ENCODE peak calls at places on chromosome 2, in ten cellular contexts. D is GM10248, N is H9, C is esophagus squamous epithelium, T is neural crest cell, Q is GM20000, I is spleen, J is lung, X is Calu3, U is foreskin keratinocyte. S is an unnamed sample.
A peak's percentile ranks its signal among the peaks of the same experiment; 100 is the strongest.

GRCh38 chr2:49490710-49491109 is 336.4 kb upstream of the FSHR start:
- DNase-seq in D (peak; percentile 39), N (peak; percentile 88), C (no peak), T (no peak), Q (peak; percentile 36), I (no peak), J (no peak), X (peak; percentile 24), U (peak; percentile 1), S (peak; percentile 52)

GRCh38 chr2:62478093-62478580 is 27.9 kb downstream of the TMEM17 start:
- DNase-seq in D (no peak), N (no peak), C (no peak), T (no peak), Q (no peak), I (no peak), J (no peak), X (peak; percentile 27), U (peak; percentile 77), S (no peak)

GRCh38 chr2:46422717-46423394 is 56.5 kb upstream of the TMEM247 start:
- DNase-seq in D (no peak), N (no peak), C (no peak), T (no peak), Q (no peak), I (no peak), J (no peak), X (no peak), U (no peak), S (no peak)

GRCh38 chr2:169348321-169349002 is 13.9 kb downstream of the LRP2 start:
- DNase-seq in D (no peak), N (no peak), C (no peak), T (peak; percentile 29), Q (no peak), I (no peak), J (no peak), X (no peak), U (no peak), S (no peak)

GRCh38 chr2:170177950-170178781 is at the start of gene MYO3B:
- DNase-seq in D (no peak), N (no peak), C (no peak), T (no peak), Q (no peak), I (no peak), J (no peak), X (no peak), U (peak; percentile 71), S (no peak)

GRCh38 chr2:88590998-88591613 is 36.2 kb downstream of the EIF2AK3 start:
- DNase-seq in D (peak; percentile 48), N (peak; percentile 40), C (no peak), T (peak; percentile 43), Q (peak; percentile 53), I (no peak), J (peak; percentile 32), X (peak; percentile 59), U (peak; percentile 47), S (peak; percentile 36)

GRCh38 chr2:11060376-11061169 is 94.7 kb upstream of the SLC66A3 start:
- DNase-seq in D (no peak), N (no peak), C (no peak), T (no peak), Q (no peak), I (no peak), J (no peak), X (no peak), U (no peak), S (no peak)

GRCh38 chr2:189407161-189407943 is 33.9 kb upstream of the WDR75 start:
- DNase-seq in D (no peak), N (no peak), C (no peak), T (no peak), Q (no peak), I (no peak), J (no peak), X (no peak), U (no peak), S (no peak)

GRCh38 chr2:240322231-240322955 is 113.1 kb upstream of the GPC1 start:
- DNase-seq in D (no peak), N (no peak), C (no peak), T (no peak), Q (no peak), I (no peak), J (no peak), X (no peak), U (no peak), S (peak; percentile 20)

GRCh38 chr2:99079226-99079625 is 62.3 kb upstream of the C2orf15 start:
- DNase-seq in D (no peak), N (no peak), C (no peak), T (no peak), Q (no peak), I (no peak), J (no peak), X (no peak), U (peak; percentile 59), S (no peak)

GRCh38 chr2:15730545-15731212 is 139.0 kb downstream of the DDX1 start:
- DNase-seq in D (no peak), N (no peak), C (peak; percentile 30), T (no peak), Q (no peak), I (peak; percentile 88), J (peak; percentile 86), X (peak; percentile 92), U (peak; percentile 84), S (no peak)

GRCh38 chr2:195308163-195308562 is 348.9 kb upstream of the SLC39A10 start:
- DNase-seq in D (no peak), N (no peak), C (no peak), T (no peak), Q (no peak), I (no peak), J (no peak), X (no peak), U (no peak), S (no peak)

GRCh38 chr2:195313976-195314375 is 343.1 kb upstream of the SLC39A10 start:
- DNase-seq in D (no peak), N (no peak), C (no peak), T (no peak), Q (no peak), I (no peak), J (no peak), X (no peak), U (no peak), S (no peak)

GRCh38 chr2:195316485-195316884 is 340.5 kb upstream of the SLC39A10 start:
- DNase-seq in D (no peak), N (no peak), C (no peak), T (no peak), Q (no peak), I (no peak), J (no peak), X (no peak), U (no peak), S (no peak)

GRCh38 chr2:195317533-195317932 is 339.5 kb upstream of the SLC39A10 start:
- DNase-seq in D (no peak), N (no peak), C (no peak), T (no peak), Q (no peak), I (no peak), J (no peak), X (no peak), U (no peak), S (no peak)

GRCh38 chr2:195312662-195313061 is 344.4 kb upstream of the SLC39A10 start:
- DNase-seq in D (no peak), N (no peak), C (no peak), T (no peak), Q (no peak), I (no peak), J (no peak), X (no peak), U (no peak), S (no peak)
- TF ChIP-seq CTCF in D (no peak), N (peak; percentile 26), C (no peak), T (no peak), Q (no peak), I (no peak), J (no peak), X (no peak), U (peak; percentile 7), S (no peak)

DNA sequence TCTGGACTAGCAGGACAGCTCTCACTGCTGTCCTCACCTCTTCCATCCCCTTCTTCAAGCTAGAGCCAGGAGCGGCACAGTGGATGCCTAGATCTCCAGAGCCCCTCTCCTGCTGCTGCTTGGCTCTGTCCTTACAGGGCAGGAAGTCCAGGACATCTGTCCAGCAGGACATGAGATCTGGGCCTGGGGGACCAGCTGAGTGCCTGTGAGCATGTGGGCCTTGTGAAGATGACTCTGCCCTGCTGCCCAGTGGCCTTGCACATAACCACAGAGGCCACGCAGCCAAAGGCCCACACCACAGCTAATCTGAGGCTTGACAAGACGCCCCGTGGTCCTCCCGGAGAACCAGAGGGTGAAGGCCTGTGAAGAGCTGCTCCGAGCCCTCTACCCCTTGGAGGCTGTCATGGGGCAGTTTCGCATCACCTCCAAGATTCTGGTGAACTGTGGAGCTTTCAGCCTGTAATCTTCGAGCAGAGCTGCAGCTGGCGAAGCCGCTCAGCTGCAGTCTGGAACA is 516.7 kb upstream of the HS6ST1 start:
- DNase-seq in D (no peak), N (no peak), C (no peak), T (no peak), Q (no peak), I (no peak), J (no peak), X (no peak), U (no peak), S (no peak)
- TF ChIP-seq CTCF in D (no peak), N (no peak), C (no peak), T (no peak), Q (no peak), I (no peak), J (no peak), X (no peak), U (no peak), S (no peak)

GRCh38 chr2:100246163-100247145 is 75.8 kb downstream of the LONRF2 start:
- DNase-seq in D (no peak), N (no peak), C (no peak), T (peak; percentile 26), Q (no peak), I (peak; percentile 76), J (no peak), X (peak; percentile 22), U (no peak), S (no peak)
- TF ChIP-seq CTCF in D (peak; percentile 14), N (peak; percentile 64), C (peak; percentile 24), T (peak; percentile 53), Q (peak; percentile 10), I (no peak), J (peak; percentile 45), X (no peak), U (peak; percentile 31), S (no peak)

DNA sequence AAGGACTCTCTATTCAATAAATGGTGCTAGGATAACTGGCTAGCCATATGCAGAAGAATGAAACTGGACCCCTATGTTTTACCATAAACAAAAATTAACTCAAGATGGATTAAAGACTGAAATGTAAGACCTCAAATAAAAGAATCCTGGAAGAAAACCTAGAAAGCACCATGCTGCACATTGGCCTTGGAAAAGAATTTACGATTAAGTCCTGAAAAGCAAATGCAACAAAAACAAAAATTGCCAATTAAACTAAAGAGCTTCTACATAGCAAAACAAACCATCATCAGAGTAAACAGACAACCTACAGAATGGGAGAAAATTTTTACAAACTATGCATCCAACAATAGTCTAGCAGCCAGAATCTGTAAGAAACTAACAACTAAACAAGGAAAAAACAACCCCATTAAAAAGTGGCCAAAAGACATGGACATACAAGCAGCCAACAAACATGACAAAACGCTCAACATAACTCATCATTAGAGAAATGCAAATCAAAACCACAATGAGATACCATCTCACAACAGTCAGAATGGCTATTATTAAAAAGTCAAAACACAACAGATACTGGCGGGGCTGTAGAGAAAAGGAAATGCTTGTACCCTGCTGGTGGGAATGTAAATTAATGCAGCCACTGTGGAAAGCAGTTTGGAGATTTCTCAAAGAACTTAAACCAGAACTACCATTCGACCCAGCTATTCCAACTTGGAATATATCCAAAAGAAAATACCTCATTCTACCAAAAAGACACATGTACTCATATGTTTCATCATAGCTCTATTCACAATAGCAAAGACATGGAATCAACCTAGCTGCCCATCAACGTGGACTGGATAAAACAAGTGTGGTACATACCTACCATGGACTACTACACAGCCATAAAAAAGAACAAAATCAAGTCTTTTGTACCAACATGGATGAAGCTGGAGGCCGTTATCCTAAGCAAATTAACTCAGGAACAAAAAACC is 30.6 kb downstream of the SEPTIN10 start:
- DNase-seq in D (no peak), N (no peak), C (no peak), T (no peak), Q (no peak), I (no peak), J (no peak), X (no peak), U (no peak), S (no peak)
- TF ChIP-seq CTCF in D (no peak), N (peak; percentile 32), C (no peak), T (peak; percentile 42), Q (no peak), I (no peak), J (no peak), X (no peak), U (peak; percentile 50), S (no peak)